ENCODE peak calls at places on chromosome 1, in six cellular contexts. One of them, this sample, is unnamed.
A peak's percentile ranks its signal among the peaks of the same experiment; 100 is the strongest.

GRCh38 chr1:230905733-230906132 is 37.4 kb upstream of the C1orf198 start:
- DNase-seq in fibroblast of lung: no peak
- DNase-seq in BJ: no peak
- DNase-seq in bronchial epithelial cell: no peak
- DNase-seq in left ventricle myocardium inferior: no peak
- DNase-seq in pancreas: no peak
- DNase-seq in this sample: no peak

GRCh38 chr1:232984577-232985425 is 34.4 kb downstream of the NTPCR start:
- DNase-seq in fibroblast of lung: no peak
- DNase-seq in BJ: no peak
- DNase-seq in bronchial epithelial cell: no peak
- DNase-seq in left ventricle myocardium inferior: no peak
- DNase-seq in pancreas: no peak
- DNase-seq in this sample: peak; percentile 36

GRCh38 chr1:205637854-205638468 is 6.2 kb upstream of the ELK4 start:
- DNase-seq in fibroblast of lung: no peak
- DNase-seq in BJ: no peak
- DNase-seq in bronchial epithelial cell: no peak
- DNase-seq in left ventricle myocardium inferior: no peak
- DNase-seq in pancreas: no peak
- DNase-seq in this sample: no peak

GRCh38 chr1:206939841-206940587 is 6.3 kb downstream of the PIGR start:
- DNase-seq in fibroblast of lung: no peak
- DNase-seq in BJ: no peak
- DNase-seq in bronchial epithelial cell: peak; percentile 76
- DNase-seq in left ventricle myocardium inferior: no peak
- DNase-seq in pancreas: no peak
- DNase-seq in this sample: no peak

GRCh38 chr1:31977361-31978131 is 36.1 kb upstream of the KHDRBS1 start:
- DNase-seq in fibroblast of lung: peak; percentile 85
- DNase-seq in BJ: peak; percentile 79
- DNase-seq in bronchial epithelial cell: peak; percentile 44
- DNase-seq in left ventricle myocardium inferior: no peak
- DNase-seq in pancreas: no peak
- DNase-seq in this sample: no peak

GRCh38 chr1:215992620-215993019 is 425.5 kb downstream of the KCTD3 start:
- DNase-seq in fibroblast of lung: peak; percentile 51
- DNase-seq in BJ: no peak
- DNase-seq in bronchial epithelial cell: peak; percentile 21
- DNase-seq in left ventricle myocardium inferior: no peak
- DNase-seq in pancreas: no peak
- DNase-seq in this sample: no peak

GRCh38 chr1:55478742-55479141 is 263.6 kb upstream of the USP24 start:
- DNase-seq in fibroblast of lung: peak; percentile 65
- DNase-seq in BJ: no peak
- DNase-seq in bronchial epithelial cell: peak; percentile 48
- DNase-seq in left ventricle myocardium inferior: no peak
- DNase-seq in pancreas: no peak
- DNase-seq in this sample: no peak

GRCh38 chr1:177346960-177347359 is 176.2 kb downstream of the BRINP2 start:
- DNase-seq in fibroblast of lung: no peak
- DNase-seq in BJ: no peak
- DNase-seq in bronchial epithelial cell: no peak
- DNase-seq in left ventricle myocardium inferior: no peak
- DNase-seq in pancreas: peak; percentile 78
- DNase-seq in this sample: no peak

GRCh38 chr1:212228591-212229119 is 56.6 kb upstream of the PPP2R5A start:
- DNase-seq in fibroblast of lung: no peak
- DNase-seq in BJ: peak; percentile 54
- DNase-seq in bronchial epithelial cell: no peak
- DNase-seq in left ventricle myocardium inferior: no peak
- DNase-seq in pancreas: peak; percentile 60
- DNase-seq in this sample: no peak

GRCh38 chr1:85201340-85202091 is 700 bp upstream of the SYDE2 start:
- DNase-seq in fibroblast of lung: peak; percentile 52
- DNase-seq in BJ: no peak
- DNase-seq in bronchial epithelial cell: no peak
- DNase-seq in left ventricle myocardium inferior: peak; percentile 72
- DNase-seq in pancreas: peak; percentile 89
- DNase-seq in this sample: peak; percentile 67

GRCh38 chr1:160217466-160218165 is 12.4 kb downstream of the PEA15 start:
- DNase-seq in fibroblast of lung: peak; percentile 42
- DNase-seq in BJ: no peak
- DNase-seq in bronchial epithelial cell: peak; percentile 80
- DNase-seq in left ventricle myocardium inferior: no peak
- DNase-seq in pancreas: no peak
- DNase-seq in this sample: no peak

GRCh38 chr1:41977329-41977728 is 58.6 kb upstream of the HIVEP3 start:
- DNase-seq in fibroblast of lung: no peak
- DNase-seq in BJ: no peak
- DNase-seq in bronchial epithelial cell: no peak
- DNase-seq in left ventricle myocardium inferior: no peak
- DNase-seq in pancreas: no peak
- DNase-seq in this sample: no peak

GRCh38 chr1:64469614-64469976 is 334 bp upstream of the CACHD1 start:
- DNase-seq in fibroblast of lung: peak; percentile 8
- DNase-seq in BJ: no peak
- DNase-seq in bronchial epithelial cell: peak; percentile 26
- DNase-seq in left ventricle myocardium inferior: peak; percentile 14
- DNase-seq in pancreas: no peak
- DNase-seq in this sample: no peak

GRCh38 chr1:64469121-64469520 is 808 bp upstream of the CACHD1 start:
- DNase-seq in fibroblast of lung: no peak
- DNase-seq in BJ: no peak
- DNase-seq in bronchial epithelial cell: peak; percentile 17
- DNase-seq in left ventricle myocardium inferior: no peak
- DNase-seq in pancreas: peak; percentile 82
- DNase-seq in this sample: no peak

GRCh38 chr1:64470670-64471217 is 815 bp downstream of the CACHD1 start:
- DNase-seq in fibroblast of lung: peak; percentile 18
- DNase-seq in BJ: no peak
- DNase-seq in bronchial epithelial cell: peak; percentile 8
- DNase-seq in left ventricle myocardium inferior: peak; percentile 25
- DNase-seq in pancreas: peak; percentile 85
- DNase-seq in this sample: peak; percentile 36

GRCh38 chr1:64471218-64471719 is 1.3 kb downstream of the CACHD1 start:
- DNase-seq in fibroblast of lung: peak; percentile 28
- DNase-seq in BJ: no peak
- DNase-seq in bronchial epithelial cell: peak; percentile 2
- DNase-seq in left ventricle myocardium inferior: peak; percentile 25
- DNase-seq in pancreas: peak; percentile 82
- DNase-seq in this sample: peak; percentile 50

GRCh38 chr1:64469977-64470669 is at the start of gene CACHD1:
- DNase-seq in fibroblast of lung: peak; percentile 79
- DNase-seq in BJ: peak; percentile 19
- DNase-seq in bronchial epithelial cell: peak; percentile 47
- DNase-seq in left ventricle myocardium inferior: peak; percentile 74
- DNase-seq in pancreas: peak; percentile 91
- DNase-seq in this sample: peak; percentile 71
- TF ChIP-seq CTCF in fibroblast of lung: peak; percentile 37
- TF ChIP-seq CTCF in BJ: peak; percentile 55
- TF ChIP-seq CTCF in bronchial epithelial cell: peak; percentile 47
- TF ChIP-seq CTCF in left ventricle myocardium inferior: peak; percentile 65
- TF ChIP-seq CTCF in pancreas: peak; percentile 21
- TF ChIP-seq CTCF in this sample: peak; percentile 26

DNA sequence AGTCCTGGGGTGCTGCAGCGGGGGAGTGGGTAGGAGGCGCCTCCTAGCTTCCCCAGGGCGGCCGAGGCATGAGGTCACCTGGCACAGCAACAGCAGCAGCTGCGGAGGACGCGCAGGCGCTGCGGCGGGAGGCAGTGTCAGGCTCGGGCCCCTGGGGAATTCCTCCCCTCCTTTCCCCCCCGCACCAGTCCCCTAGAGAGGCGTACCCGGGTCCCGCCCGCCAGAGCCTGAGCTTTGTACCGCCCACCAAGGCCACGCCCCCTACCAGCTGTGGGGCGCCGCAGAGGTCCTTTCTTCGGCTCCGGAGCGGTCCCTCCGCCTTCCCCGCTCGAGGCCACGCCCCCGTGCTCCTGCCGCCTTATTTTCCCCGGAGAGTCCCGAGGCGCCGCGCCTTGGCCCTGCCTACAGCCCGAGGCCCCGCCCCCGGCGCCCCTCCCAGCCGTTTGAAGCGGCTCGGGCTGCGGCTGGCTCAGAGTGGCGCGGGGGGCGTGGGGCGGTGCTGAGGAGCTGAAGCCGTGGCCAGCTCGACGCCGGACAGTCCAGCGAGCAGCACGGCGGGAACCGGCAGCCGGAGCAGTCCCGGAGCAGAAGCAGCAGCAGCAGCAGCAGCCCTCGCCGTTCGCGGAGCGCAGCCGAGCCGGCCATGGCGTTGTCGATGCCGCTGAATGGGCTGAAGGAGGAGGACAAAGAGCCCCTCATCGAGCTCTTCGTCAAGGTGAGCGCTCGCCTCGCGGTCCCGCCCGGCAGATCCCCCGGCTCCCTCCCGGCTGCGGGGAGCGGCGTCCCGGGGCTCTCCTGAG is at the start of gene CLIC4:
- DNase-seq in fibroblast of lung: peak; percentile 99
- DNase-seq in BJ: peak; percentile 94
- DNase-seq in bronchial epithelial cell: peak; percentile 94
- DNase-seq in left ventricle myocardium inferior: peak; percentile 100
- DNase-seq in pancreas: peak; percentile 100
- DNase-seq in this sample: peak; percentile 100
- TF ChIP-seq CTCF in fibroblast of lung: no peak
- TF ChIP-seq CTCF in BJ: peak; percentile 47
- TF ChIP-seq CTCF in bronchial epithelial cell: peak; percentile 46
- TF ChIP-seq CTCF in left ventricle myocardium inferior: peak; percentile 55
- TF ChIP-seq CTCF in pancreas: no peak
- TF ChIP-seq CTCF in this sample: no peak

GRCh38 chr1:54325705-54326461 is 80.3 kb downstream of the SSBP3 start:
- DNase-seq in fibroblast of lung: no peak
- DNase-seq in BJ: no peak
- DNase-seq in bronchial epithelial cell: no peak
- DNase-seq in left ventricle myocardium inferior: no peak
- DNase-seq in pancreas: no peak
- DNase-seq in this sample: no peak

GRCh38 chr1:54324750-54325704 is 81.2 kb downstream of the SSBP3 start:
- DNase-seq in fibroblast of lung: peak; percentile 43
- DNase-seq in BJ: no peak
- DNase-seq in bronchial epithelial cell: no peak
- DNase-seq in left ventricle myocardium inferior: no peak
- DNase-seq in pancreas: no peak
- DNase-seq in this sample: no peak

GRCh38 chr1:54324031-54324654 is 82.1 kb downstream of the SSBP3 start:
- DNase-seq in fibroblast of lung: no peak
- DNase-seq in BJ: no peak
- DNase-seq in bronchial epithelial cell: no peak
- DNase-seq in left ventricle myocardium inferior: peak; percentile 43
- DNase-seq in pancreas: no peak
- DNase-seq in this sample: no peak

GRCh38 chr1:54326577-54327385 is 79.4 kb downstream of the SSBP3 start:
- DNase-seq in fibroblast of lung: peak; percentile 26
- DNase-seq in BJ: no peak
- DNase-seq in bronchial epithelial cell: no peak
- DNase-seq in left ventricle myocardium inferior: no peak
- DNase-seq in pancreas: no peak
- DNase-seq in this sample: no peak

DNA sequence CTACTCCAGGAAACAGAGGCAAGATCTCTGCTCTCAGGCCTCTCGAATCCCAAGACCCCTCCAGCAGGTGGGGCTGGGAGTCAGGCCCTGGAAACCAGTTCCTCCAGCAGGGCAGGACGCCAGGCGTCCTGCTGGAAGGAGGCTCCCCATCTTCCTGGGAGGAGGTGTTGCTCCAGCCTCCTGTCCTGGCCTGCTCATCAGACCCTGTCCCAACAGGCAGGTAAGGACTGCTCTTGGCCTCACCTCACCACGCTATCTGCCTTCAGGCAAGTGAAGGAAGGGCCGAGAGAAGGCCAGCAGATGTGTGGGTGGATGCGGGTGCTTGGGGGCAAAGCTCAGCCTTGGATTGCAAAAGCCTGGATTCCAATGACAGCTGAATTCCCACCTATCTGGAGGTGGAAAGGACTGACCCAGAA is 82.9 kb downstream of the SSBP3 start:
- DNase-seq in fibroblast of lung: no peak
- DNase-seq in BJ: no peak
- DNase-seq in bronchial epithelial cell: peak; percentile 94
- DNase-seq in left ventricle myocardium inferior: no peak
- DNase-seq in pancreas: no peak
- DNase-seq in this sample: no peak
- TF ChIP-seq CTCF in fibroblast of lung: no peak
- TF ChIP-seq CTCF in BJ: peak; percentile 4
- TF ChIP-seq CTCF in bronchial epithelial cell: peak; percentile 60
- TF ChIP-seq CTCF in left ventricle myocardium inferior: peak; percentile 44
- TF ChIP-seq CTCF in pancreas: no peak
- TF ChIP-seq CTCF in this sample: no peak

GRCh38 chr1:246350745-246351144 is 156.3 kb downstream of the SMYD3 start:
- DNase-seq in fibroblast of lung: no peak
- DNase-seq in BJ: no peak
- DNase-seq in bronchial epithelial cell: no peak
- DNase-seq in left ventricle myocardium inferior: no peak
- DNase-seq in pancreas: no peak
- DNase-seq in this sample: no peak

GRCh38 chr1:246351726-246352125 is 155.4 kb downstream of the SMYD3 start:
- DNase-seq in fibroblast of lung: no peak
- DNase-seq in BJ: no peak
- DNase-seq in bronchial epithelial cell: no peak
- DNase-seq in left ventricle myocardium inferior: no peak
- DNase-seq in pancreas: no peak
- DNase-seq in this sample: no peak

GRCh38 chr1:246355421-246356230 is 151.5 kb downstream of the SMYD3 start:
- DNase-seq in fibroblast of lung: no peak
- DNase-seq in BJ: no peak
- DNase-seq in bronchial epithelial cell: no peak
- DNase-seq in left ventricle myocardium inferior: no peak
- DNase-seq in pancreas: no peak
- DNase-seq in this sample: no peak
- TF ChIP-seq CTCF in fibroblast of lung: no peak
- TF ChIP-seq CTCF in BJ: no peak
- TF ChIP-seq CTCF in bronchial epithelial cell: no peak
- TF ChIP-seq CTCF in left ventricle myocardium inferior: no peak
- TF ChIP-seq CTCF in pancreas: no peak
- TF ChIP-seq CTCF in this sample: no peak

DNA sequence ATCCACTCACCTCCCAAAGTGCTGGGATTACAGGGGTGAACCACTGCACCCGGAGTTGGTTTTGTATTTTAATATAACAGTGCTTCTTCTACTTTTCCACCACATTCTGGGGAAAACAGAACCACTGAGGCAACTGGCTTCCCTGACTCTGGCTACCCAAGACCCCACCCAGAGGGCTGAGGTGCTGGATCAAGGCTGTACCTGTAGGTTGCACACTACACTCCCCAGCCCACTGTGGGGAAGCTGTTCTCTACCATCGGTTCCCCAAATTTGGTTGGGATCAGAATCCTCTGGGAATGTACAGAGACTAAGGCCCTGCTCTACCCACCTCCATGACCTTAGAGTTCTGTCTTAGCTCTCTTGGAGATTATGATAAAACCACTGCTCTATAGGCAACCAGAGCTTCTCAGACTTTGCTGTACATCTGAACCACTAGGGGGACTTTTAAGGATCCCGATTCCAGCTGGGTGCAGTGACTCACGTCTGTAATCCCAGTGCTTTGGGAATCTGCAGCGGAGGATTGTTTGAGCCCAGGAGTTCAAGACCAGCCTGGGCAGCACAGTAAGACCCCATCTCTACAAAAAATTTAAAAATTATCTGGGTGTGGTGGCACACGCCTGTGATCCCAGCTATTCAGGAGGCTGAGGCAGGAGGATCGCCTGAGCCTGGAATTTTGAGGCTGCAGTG is 51.6 kb downstream of the GNG4 start:
- DNase-seq in fibroblast of lung: peak; percentile 57
- DNase-seq in BJ: no peak
- DNase-seq in bronchial epithelial cell: peak; percentile 53
- DNase-seq in left ventricle myocardium inferior: no peak
- DNase-seq in pancreas: no peak
- DNase-seq in this sample: no peak
- TF ChIP-seq CTCF in fibroblast of lung: peak; percentile 37
- TF ChIP-seq CTCF in BJ: peak; percentile 51
- TF ChIP-seq CTCF in bronchial epithelial cell: peak; percentile 39
- TF ChIP-seq CTCF in left ventricle myocardium inferior: no peak
- TF ChIP-seq CTCF in pancreas: no peak
- TF ChIP-seq CTCF in this sample: peak; percentile 50